ENCODE peak calls at places on chromosomes 1 and 21, in six cellular contexts. One of them, this sample, is unnamed.

GRCh38 chr1:40861227-40862003 is 748 bp downstream of the CITED4 start:
- DNase-seq in IMR-90: peak; percentile 48
- DNase-seq in heart left ventricle: peak; percentile 71
- DNase-seq in A549: no peak
- DNase-seq in K562: no peak
- DNase-seq in right lobe of liver: peak; percentile 71
- DNase-seq in this sample: peak; percentile 63

GRCh38 chr1:44648514-44649250 is 25.6 kb downstream of the TMEM53 start:
- DNase-seq in heart left ventricle: no peak
- DNase-seq in right lobe of liver: no peak
- DNase-seq in A549: no peak
- DNase-seq in K562: no peak
- DNase-seq in IMR-90: no peak
- DNase-seq in this sample: peak; percentile 76

GRCh38 chr1:41572224-41572623 is 87.7 kb upstream of the EDN2 start:
- DNase-seq in K562: no peak
- DNase-seq in A549: no peak
- DNase-seq in heart left ventricle: no peak
- DNase-seq in IMR-90: no peak
- DNase-seq in right lobe of liver: no peak
- DNase-seq in this sample: no peak

GRCh38 chr1:11929849-11930248 is 3.6 kb upstream of the KIAA2013 start:
- DNase-seq in heart left ventricle: peak; percentile 90
- DNase-seq in A549: peak; percentile 32
- DNase-seq in IMR-90: peak; percentile 71
- DNase-seq in K562: peak; percentile 88
- DNase-seq in right lobe of liver: peak; percentile 76
- DNase-seq in this sample: peak; percentile 70

GRCh38 chr1:56446531-56447098 is 132.7 kb downstream of the PLPP3 start:
- DNase-seq in right lobe of liver: no peak
- DNase-seq in heart left ventricle: peak; percentile 67
- DNase-seq in A549: no peak
- DNase-seq in K562: no peak
- DNase-seq in IMR-90: peak; percentile 55
- DNase-seq in this sample: no peak

GRCh38 chr21:35257413-35257812 is 208.3 kb upstream of the RUNX1 start:
- DNase-seq in A549: peak; percentile 60
- DNase-seq in right lobe of liver: peak; percentile 27
- DNase-seq in heart left ventricle: peak; percentile 59
- DNase-seq in IMR-90: peak; percentile 96
- DNase-seq in K562: peak; percentile 29
- DNase-seq in this sample: no peak

GRCh38 chr1:181479137-181479745 is 4.1 kb upstream of the CACNA1E start:
- DNase-seq in K562: peak; percentile 73
- DNase-seq in IMR-90: peak; percentile 71
- DNase-seq in heart left ventricle: peak; percentile 41
- DNase-seq in right lobe of liver: peak; percentile 47
- DNase-seq in A549: peak; percentile 67
- DNase-seq in this sample: no peak

GRCh38 chr1:21775542-21775899 is 7.4 kb downstream of the USP48 start:
- DNase-seq in A549: no peak
- DNase-seq in IMR-90: no peak
- DNase-seq in right lobe of liver: no peak
- DNase-seq in K562: no peak
- DNase-seq in heart left ventricle: no peak
- DNase-seq in this sample: no peak

GRCh38 chr1:55212349-55213028 is 2.7 kb downstream of the USP24 start:
- DNase-seq in heart left ventricle: no peak
- DNase-seq in right lobe of liver: no peak
- DNase-seq in A549: no peak
- DNase-seq in IMR-90: no peak
- DNase-seq in K562: no peak
- DNase-seq in this sample: peak; percentile 27

GRCh38 chr1:6127587-6128163 is 52.4 kb downstream of the CHD5 start:
- DNase-seq in IMR-90: peak; percentile 23
- DNase-seq in right lobe of liver: peak; percentile 67
- DNase-seq in heart left ventricle: peak; percentile 79
- DNase-seq in K562: peak; percentile 96
- DNase-seq in A549: peak; percentile 67
- DNase-seq in this sample: peak; percentile 88

GRCh38 chr1:216686860-216687545 is 36.2 kb downstream of the ESRRG start:
- DNase-seq in heart left ventricle: peak; percentile 27
- DNase-seq in A549: no peak
- DNase-seq in right lobe of liver: no peak
- DNase-seq in IMR-90: peak; percentile 37
- DNase-seq in K562: no peak
- DNase-seq in this sample: no peak

GRCh38 chr1:111720274-111720976 is 18.8 kb downstream of the INKA2 start:
- DNase-seq in K562: no peak
- DNase-seq in heart left ventricle: peak; percentile 81
- DNase-seq in A549: no peak
- DNase-seq in IMR-90: no peak
- DNase-seq in right lobe of liver: no peak
- DNase-seq in this sample: no peak

GRCh38 chr1:170285027-170285426 is 139.3 kb downstream of the NTMT2 start:
- DNase-seq in A549: no peak
- DNase-seq in IMR-90: no peak
- DNase-seq in right lobe of liver: no peak
- DNase-seq in K562: no peak
- DNase-seq in heart left ventricle: no peak
- DNase-seq in this sample: no peak

GRCh38 chr1:204450461-204451257 is 39.0 kb upstream of the PPP1R15B start:
- DNase-seq in right lobe of liver: peak; percentile 59
- DNase-seq in K562: no peak
- DNase-seq in A549: peak; percentile 55
- DNase-seq in heart left ventricle: peak; percentile 82
- DNase-seq in IMR-90: no peak
- DNase-seq in this sample: peak; percentile 94

GRCh38 chr1:45403298-45404079 is 63.2 kb upstream of the MUTYH start:
- DNase-seq in K562: no peak
- DNase-seq in IMR-90: no peak
- DNase-seq in heart left ventricle: no peak
- DNase-seq in A549: no peak
- DNase-seq in right lobe of liver: no peak
- DNase-seq in this sample: no peak

GRCh38 chr1:33338495-33339211 is 17.8 kb upstream of the A3GALT2 start:
- DNase-seq in IMR-90: peak; percentile 87
- DNase-seq in K562: peak; percentile 35
- DNase-seq in A549: no peak
- DNase-seq in heart left ventricle: peak; percentile 69
- DNase-seq in right lobe of liver: no peak
- DNase-seq in this sample: no peak

GRCh38 chr1:170604889-170605288 is 59.0 kb upstream of the PRRX1 start:
- DNase-seq in A549: no peak
- DNase-seq in heart left ventricle: no peak
- DNase-seq in IMR-90: no peak
- DNase-seq in right lobe of liver: no peak
- DNase-seq in K562: no peak
- DNase-seq in this sample: no peak

GRCh38 chr1:223513309-223513708 is 120.1 kb downstream of the CCDC185 start:
- DNase-seq in heart left ventricle: no peak
- DNase-seq in A549: no peak
- DNase-seq in IMR-90: no peak
- DNase-seq in K562: no peak
- DNase-seq in right lobe of liver: no peak
- DNase-seq in this sample: no peak

GRCh38 chr1:156496211-156496761 is 4.3 kb downstream of the MEF2D start:
- DNase-seq in K562: no peak
- DNase-seq in A549: no peak
- DNase-seq in heart left ventricle: no peak
- DNase-seq in right lobe of liver: peak; percentile 10
- DNase-seq in IMR-90: peak; percentile 28
- DNase-seq in this sample: no peak

GRCh38 chr1:66436378-66437135 is 97.4 kb upstream of the SGIP1 start:
- DNase-seq in A549: peak; percentile 41
- DNase-seq in IMR-90: peak; percentile 80
- DNase-seq in K562: no peak
- DNase-seq in heart left ventricle: no peak
- DNase-seq in right lobe of liver: no peak
- DNase-seq in this sample: peak; percentile 43

GRCh38 chr1:214801191-214801590 is 198.2 kb downstream of the CENPF start:
- DNase-seq in heart left ventricle: no peak
- DNase-seq in K562: no peak
- DNase-seq in right lobe of liver: no peak
- DNase-seq in A549: no peak
- DNase-seq in IMR-90: peak; percentile 51
- DNase-seq in this sample: no peak

GRCh38 chr21:36330904-36331303 is 10.9 kb downstream of the MORC3 start:
- DNase-seq in A549: peak; percentile 53
- DNase-seq in IMR-90: peak; percentile 60
- DNase-seq in right lobe of liver: peak; percentile 46
- DNase-seq in heart left ventricle: no peak
- DNase-seq in K562: peak; percentile 71
- DNase-seq in this sample: peak; percentile 53

GRCh38 chr1:233172201-233172600 is 123.3 kb downstream of the PCNX2 start:
- DNase-seq in K562: peak; percentile 19
- DNase-seq in IMR-90: peak; percentile 15
- DNase-seq in right lobe of liver: no peak
- DNase-seq in heart left ventricle: no peak
- DNase-seq in A549: peak; percentile 52
- DNase-seq in this sample: no peak

GRCh38 chr1:47031059-47031458 is 7.6 kb downstream of the CYP4X1 start:
- DNase-seq in K562: no peak
- DNase-seq in right lobe of liver: no peak
- DNase-seq in heart left ventricle: no peak
- DNase-seq in A549: no peak
- DNase-seq in IMR-90: no peak
- DNase-seq in this sample: no peak

GRCh38 chr1:26500488-26501175 is 28.4 kb downstream of the HMGN2 start:
- DNase-seq in heart left ventricle: peak; percentile 92
- DNase-seq in right lobe of liver: peak; percentile 93
- DNase-seq in K562: peak; percentile 92
- DNase-seq in A549: peak; percentile 85
- DNase-seq in IMR-90: peak; percentile 55
- DNase-seq in this sample: peak; percentile 97
- TF ChIP-seq POLR2A in heart left ventricle: no peak
- TF ChIP-seq POLR2A in right lobe of liver: peak; percentile 50
- TF ChIP-seq POLR2A in K562: no peak
- TF ChIP-seq POLR2A in A549: no peak
- TF ChIP-seq POLR2A in IMR-90: no peak
- TF ChIP-seq POLR2A in this sample: no peak

GRCh38 chr1:207427832-207428231 is 26.3 kb upstream of the CR2 start:
- DNase-seq in right lobe of liver: no peak
- DNase-seq in heart left ventricle: no peak
- DNase-seq in A549: no peak
- DNase-seq in IMR-90: no peak
- DNase-seq in K562: no peak
- DNase-seq in this sample: no peak

GRCh38 chr1:207428783-207429182 is 25.3 kb upstream of the CR2 start:
- DNase-seq in heart left ventricle: no peak
- DNase-seq in right lobe of liver: no peak
- DNase-seq in K562: no peak
- DNase-seq in A549: no peak
- DNase-seq in IMR-90: no peak
- DNase-seq in this sample: no peak

GRCh38 chr1:207421078-207421477 is 33.0 kb upstream of the CR2 start:
- DNase-seq in right lobe of liver: no peak
- DNase-seq in K562: no peak
- DNase-seq in IMR-90: no peak
- DNase-seq in A549: no peak
- DNase-seq in heart left ventricle: no peak
- DNase-seq in this sample: no peak

GRCh38 chr1:207423560-207424292 is 30.4 kb upstream of the CR2 start:
- DNase-seq in IMR-90: no peak
- DNase-seq in right lobe of liver: no peak
- DNase-seq in heart left ventricle: no peak
- DNase-seq in A549: no peak
- DNase-seq in K562: no peak
- DNase-seq in this sample: peak; percentile 49

GRCh38 chr1:207424570-207425131 is 29.5 kb upstream of the CR2 start:
- DNase-seq in IMR-90: no peak
- DNase-seq in right lobe of liver: no peak
- DNase-seq in K562: peak; percentile 40
- DNase-seq in heart left ventricle: no peak
- DNase-seq in A549: no peak
- DNase-seq in this sample: no peak
- H3K4me3 ChIP-seq in IMR-90: no peak overlapping the region
- H3K4me3 ChIP-seq in right lobe of liver: no peak overlapping the region
- H3K4me3 ChIP-seq in K562: no peak overlapping the region
- H3K4me3 ChIP-seq in heart left ventricle: no peak overlapping the region
- H3K4me3 ChIP-seq in A549: no peak overlapping the region
- H3K4me3 ChIP-seq in this sample: no peak overlapping the region

DNA sequence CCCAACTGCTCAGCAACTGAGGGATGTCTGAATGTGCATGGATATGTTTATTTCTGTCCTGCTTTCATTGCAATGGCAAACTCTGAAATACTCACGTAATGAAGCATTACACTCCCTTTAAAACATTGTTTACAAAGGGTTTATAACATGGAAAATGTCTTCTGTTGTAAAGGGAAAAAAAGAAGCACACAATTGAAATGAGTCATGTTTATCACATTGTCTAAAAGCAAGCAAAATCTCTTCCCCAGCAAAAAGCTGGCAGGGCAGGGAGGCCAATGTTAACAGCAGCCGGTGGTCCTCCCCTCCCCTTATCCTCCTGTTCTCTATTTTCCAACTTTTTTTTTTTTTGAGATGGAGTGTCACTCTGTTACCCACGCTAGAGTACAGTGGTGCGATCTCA is 3.9 kb upstream of the EFNA1 start:
- DNase-seq in A549: peak; percentile 38
- DNase-seq in IMR-90: no peak
- DNase-seq in heart left ventricle: no peak
- DNase-seq in right lobe of liver: no peak
- DNase-seq in K562: no peak
- DNase-seq in this sample: no peak
- H3K27ac ChIP-seq in A549: peak overlapping the region; percentile 80
- H3K27ac ChIP-seq in IMR-90: no peak overlapping the region
- H3K27ac ChIP-seq in heart left ventricle: no peak overlapping the region
- H3K27ac ChIP-seq in right lobe of liver: peak overlapping the region; percentile 100
- H3K27ac ChIP-seq in K562: no peak overlapping the region
- H3K27ac ChIP-seq in this sample: peak overlapping the region; percentile 98

GRCh38 chr1:234599617-234600417 is 10.2 kb downstream of the IRF2BP2 start:
- DNase-seq in heart left ventricle: peak; percentile 96
- DNase-seq in IMR-90: peak; percentile 82
- DNase-seq in K562: peak; percentile 92
- DNase-seq in right lobe of liver: peak; percentile 91
- DNase-seq in A549: peak; percentile 87
- DNase-seq in this sample: peak; percentile 94
- TF ChIP-seq POLR2A in heart left ventricle: no peak
- TF ChIP-seq POLR2A in IMR-90: peak; percentile 39
- TF ChIP-seq POLR2A in K562: peak; percentile 79
- TF ChIP-seq POLR2A in right lobe of liver: peak; percentile 95
- TF ChIP-seq POLR2A in A549: peak; percentile 34
- TF ChIP-seq POLR2A in this sample: peak; percentile 70

GRCh38 chr1:145879775-145880174 is 5.9 kb downstream of the ANKRD35 start:
- DNase-seq in A549: no peak
- DNase-seq in K562: peak; percentile 59
- DNase-seq in IMR-90: no peak
- DNase-seq in heart left ventricle: no peak
- DNase-seq in right lobe of liver: no peak
- DNase-seq in this sample: no peak
- H3K4me3 ChIP-seq in A549: no peak overlapping the region
- H3K4me3 ChIP-seq in K562: no peak overlapping the region
- H3K4me3 ChIP-seq in IMR-90: no peak overlapping the region
- H3K4me3 ChIP-seq in heart left ventricle: no peak overlapping the region
- H3K4me3 ChIP-seq in right lobe of liver: no peak overlapping the region
- H3K4me3 ChIP-seq in this sample: no peak overlapping the region

This sample was measured in Peyer's patch.